ENCODE peak calls at places on chromosomes 12 and 14, in eight cellular contexts. B, R, X, V, Z, K, E and T are unnamed samples.

GRCh38 chr12:32270818-32271710 is 128.3 kb upstream of the FGD4 start:
- DNase-seq in B (no peak), E (no peak), X (no peak), K (no peak), Z (no peak), V (peak; percentile 13), R (no peak), T (no peak)

GRCh38 chr12:111270773-111271172 is 98.1 kb downstream of the PHETA1 start:
- DNase-seq in R (no peak), Z (no peak), E (no peak), X (peak; percentile 23), V (no peak), K (no peak), B (no peak), T (no peak)

GRCh38 chr12:121534495-121535148 is 46.2 kb downstream of the KDM2B start:
- DNase-seq in V (no peak), R (no peak), B (peak; percentile 54), Z (no peak), K (no peak), X (no peak), E (no peak), T (no peak)

GRCh38 chr12:1791104-1791927 is 29.0 kb upstream of the LRTM2 start:
- DNase-seq in K (peak; percentile 64), V (peak; percentile 65), Z (peak; percentile 62), X (peak; percentile 38), E (peak; percentile 68), B (peak; percentile 51), R (no peak), T (peak; percentile 80)

GRCh38 chr12:132095520-132096409 is 48.4 kb downstream of the DDX51 start:
- DNase-seq in X (no peak), K (no peak), B (no peak), R (no peak), V (no peak), E (no peak), Z (no peak), T (no peak)

GRCh38 chr12:42266579-42267230 is 28.7 kb upstream of the YAF2 start:
- DNase-seq in Z (no peak), B (no peak), V (no peak), K (no peak), R (no peak), X (no peak), E (no peak), T (no peak)

GRCh38 chr14:96617635-96618034 is 115.5 kb downstream of the PAPOLA start:
- DNase-seq in R (no peak), K (no peak), B (no peak), V (no peak), Z (no peak), X (no peak), E (no peak), T (no peak)

GRCh38 chr14:24367506-24368214 is at the start of gene NFATC4:
- DNase-seq in K (peak; percentile 63), R (peak; percentile 59), X (peak; percentile 81), E (peak; percentile 47), B (peak; percentile 88), V (peak; percentile 90), Z (peak; percentile 82), T (peak; percentile 27)

GRCh38 chr14:72104011-72104613 is 171.9 kb downstream of the RGS6 start:
- DNase-seq in Z (no peak), X (peak; percentile 3), R (peak; percentile 4), V (no peak), E (no peak), K (no peak), B (peak; percentile 89), T (peak; percentile 54)

GRCh38 chr12:69423037-69423905 is 46.9 kb upstream of the FRS2 start:
- DNase-seq in V (no peak), R (no peak), X (no peak), Z (no peak), B (no peak), E (no peak), K (no peak), T (no peak)

GRCh38 chr12:49231881-49232650 is 32.8 kb upstream of the TUBA1C start:
- DNase-seq in R (no peak), B (no peak), K (no peak), V (no peak), Z (no peak), E (no peak), X (no peak), T (peak; percentile 41)

GRCh38 chr12:117020536-117021220 is 78.5 kb downstream of the TESC start:
- DNase-seq in K (no peak), E (no peak), V (no peak), Z (no peak), R (no peak), X (no peak), B (no peak), T (no peak)

GRCh38 chr12:69173358-69173757 is 66.0 kb upstream of the CPSF6 start:
- DNase-seq in E (no peak), B (no peak), K (no peak), X (no peak), Z (no peak), R (no peak), V (no peak), T (no peak)

GRCh38 chr14:75831455-75831854 is 150.3 kb downstream of the TGFB3 start:
- DNase-seq in V (no peak), X (no peak), E (peak; percentile 31), R (no peak), Z (peak; percentile 67), B (no peak), K (peak; percentile 34), T (no peak)

GRCh38 chr12:116635487-116635886 is 76.3 kb downstream of the MAP1LC3B2 start:
- DNase-seq in X (no peak), B (no peak), R (no peak), V (no peak), K (no peak), Z (no peak), E (peak; percentile 26), T (no peak)

GRCh38 chr12:2745655-2746054 is 49.1 kb upstream of the FKBP4 start:
- DNase-seq in V (no peak), Z (no peak), B (no peak), X (no peak), R (no peak), E (no peak), K (no peak), T (no peak)

GRCh38 chr14:64773577-64773976 is 69.4 kb downstream of the PLEKHG3 start:
- DNase-seq in V (no peak), Z (no peak), X (no peak), R (no peak), K (no peak), E (no peak), B (no peak), T (no peak)

GRCh38 chr12:112116232-112117060 is 7.9 kb upstream of the NAA25 start:
- DNase-seq in X (peak; percentile 23), K (peak; percentile 27), R (no peak), V (peak; percentile 80), B (peak; percentile 76), Z (peak; percentile 81), E (no peak), T (peak; percentile 70)

GRCh38 chr12:67442896-67443295 is 173.7 kb downstream of the CAND1 start:
- DNase-seq in E (no peak), X (no peak), Z (no peak), B (no peak), V (no peak), K (no peak), R (no peak), T (no peak)

DNA sequence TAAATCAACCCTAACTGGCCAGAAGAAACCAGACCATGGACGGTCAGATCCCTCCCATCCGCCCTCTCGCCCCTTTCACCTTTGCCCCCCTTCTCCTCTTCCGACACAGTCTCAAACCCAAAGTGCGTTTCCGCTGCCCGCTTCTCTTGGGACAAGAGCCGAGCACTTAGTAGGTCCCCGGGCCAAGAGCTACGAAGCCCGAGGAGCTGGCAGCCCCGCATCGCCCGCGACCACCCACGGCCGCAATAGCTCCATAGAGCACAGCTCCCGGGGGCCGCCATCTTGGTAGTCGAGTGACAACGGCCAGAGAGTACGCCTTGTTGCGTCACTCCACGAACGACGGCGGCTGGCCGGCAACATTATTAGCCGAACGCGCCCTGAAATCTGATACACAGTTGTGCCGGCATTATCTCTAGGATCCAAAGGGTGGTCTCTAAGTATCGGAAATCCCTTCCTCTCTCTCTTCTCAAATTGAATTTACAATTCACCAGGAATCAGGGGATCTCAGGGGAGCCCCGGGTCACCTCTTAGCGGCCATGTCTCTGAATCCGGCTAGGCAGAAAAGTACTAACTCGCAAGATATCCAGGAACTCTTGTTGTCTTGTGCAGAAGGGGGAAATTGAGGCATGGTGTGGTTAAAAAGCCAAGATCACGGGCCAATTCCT is at the start of gene COQ5:
- DNase-seq in Z (peak; percentile 90), E (peak; percentile 91), X (peak; percentile 68), B (peak; percentile 92), K (peak; percentile 86), R (peak; percentile 61), V (peak; percentile 91), T (peak; percentile 92)
- TF ChIP-seq POLR2A in Z (no peak), E (peak; percentile 52), X (peak; percentile 71), B (peak; percentile 92), K (no peak), R (peak; percentile 90), V (peak; percentile 76), T (peak; percentile 82)

GRCh38 chr14:52068741-52069616 is at the start of gene NID2:
- DNase-seq in K (peak; percentile 83), V (peak; percentile 71), B (peak; percentile 92), X (no peak), R (peak; percentile 36), E (peak; percentile 25), Z (peak; percentile 93), T (peak; percentile 71)
- TF ChIP-seq POLR2A in K (peak; percentile 58), V (peak; percentile 55), B (no peak), X (no peak), R (no peak), E (no peak), Z (peak; percentile 5), T (no peak)

DNA sequence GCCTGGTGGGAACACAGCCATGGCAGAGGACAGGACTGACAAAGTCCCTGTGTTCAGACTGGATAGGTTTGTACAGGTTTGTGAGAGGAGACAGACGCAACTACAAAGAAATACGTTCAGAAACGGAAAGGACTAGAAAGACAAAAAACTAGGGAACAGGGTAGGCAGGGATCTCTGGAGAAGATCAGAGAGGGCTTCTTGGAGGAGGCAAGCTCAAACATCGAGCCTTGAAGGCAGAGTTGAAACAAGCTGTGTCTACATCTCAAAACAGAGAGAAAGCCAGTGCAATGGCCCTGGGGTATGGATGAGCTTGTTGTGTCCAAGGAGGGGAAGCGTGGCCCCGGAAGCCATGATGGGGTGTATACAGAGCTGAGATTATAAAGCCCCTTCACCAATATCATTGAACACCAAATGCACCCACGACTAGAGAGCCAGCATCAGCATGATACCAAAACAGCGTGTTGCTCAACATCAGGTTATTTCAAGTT is 89.6 kb upstream of the NCOR2 start:
- DNase-seq in B (no peak), K (no peak), E (no peak), V (no peak), R (no peak), Z (no peak), X (no peak), T (no peak)
- TF ChIP-seq POLR2A in B (no peak), K (no peak), E (no peak), V (no peak), R (no peak), Z (no peak), X (no peak), T (no peak)

DNA sequence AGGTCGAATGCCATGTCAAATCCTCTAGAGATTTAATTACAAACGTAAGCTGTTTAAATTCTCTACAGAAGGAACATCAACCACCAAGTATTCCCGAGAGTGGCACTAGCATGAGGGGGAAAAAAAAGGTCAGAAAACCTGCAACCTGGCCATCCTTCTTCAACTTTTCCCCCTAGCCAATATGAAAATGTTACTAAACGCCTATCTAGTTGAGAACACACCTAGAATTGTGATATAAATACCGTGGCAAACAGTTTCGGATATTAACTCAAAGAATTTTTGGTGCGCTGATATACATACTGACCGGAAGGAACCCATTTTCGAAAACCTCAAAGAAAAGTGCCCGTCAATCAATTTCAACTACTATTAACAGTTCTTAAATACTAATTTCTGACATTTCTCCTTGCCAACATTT is 1.8 kb downstream of the HNRNPC start:
- DNase-seq in E (no peak), K (no peak), B (peak; percentile 17), Z (no peak), X (no peak), V (no peak), R (no peak), T (peak; percentile 32)
- TF ChIP-seq POLR2A in E (no peak), K (no peak), B (peak; percentile 29), Z (no peak), X (no peak), V (no peak), R (no peak), T (peak; percentile 19)